ENCODE peak calls at places on chromosomes 2 and 18, in four cellular contexts. R is NCI-H2081; S is activated CD4-positive, alpha-beta T cell treated with anti-CD3 and anti-CD28 coated beads, Interleukin-2, amount 10 ng/mL, durations not matched to agents 7 days and 5 days; Z is HT-29. A is an unnamed sample.

GRCh38 chr2:233300401-233300800 is 7.2 kb upstream of the SAG start:
- DNase-seq in R (no peak), S (no peak), Z (no peak), A (no peak)

GRCh38 chr2:19846030-19846429 is 55.8 kb downstream of the TTC32 start:
- DNase-seq in R (no peak), Z (peak), S (no peak), A (no peak)

GRCh38 chr2:134229540-134229939 is 24.3 kb upstream of the MGAT5 start:
- DNase-seq in Z (no peak), S (no peak), R (no peak), A (no peak)

GRCh38 chr2:188495990-188496431 is 204.3 kb downstream of the GULP1 start:
- DNase-seq in Z (no peak), S (no peak), R (peak), A (no peak)

GRCh38 chr18:48713302-48713701 is 174.5 kb downstream of the CTIF start:
- DNase-seq in Z (no peak), R (no peak), S (no peak), A (no peak)

GRCh38 chr2:67858886-67859285 is 203.9 kb downstream of the C1D start:
- DNase-seq in R (no peak), S (no peak), Z (no peak), A (no peak)

GRCh38 chr18:79405781-79406575 is 10.2 kb downstream of the NFATC1 start:
- DNase-seq in R (no peak), S (peak), Z (no peak), A (peak)

GRCh38 chr2:105769504-105769903 is 24.8 kb downstream of the NCK2 start:
- DNase-seq in S (no peak), R (no peak), Z (no peak), A (no peak)

GRCh38 chr2:36912692-36913091 is 53.6 kb downstream of the STRN start:
- DNase-seq in R (no peak), Z (no peak), S (no peak), A (no peak)

GRCh38 chr18:35998967-35999366 is 26.5 kb downstream of the RMP24 start:
- DNase-seq in S (no peak), R (no peak), Z (peak), A (no peak)

GRCh38 chr2:148813603-148814065 is 61.4 kb upstream of the KIF5C start:
- DNase-seq in S (peak), R (no peak), Z (no peak), A (peak)

GRCh38 chr2:207926133-207927076 is 98.9 kb downstream of the PLEKHM3 start:
- DNase-seq in R (peak), S (no peak), Z (peak), A (no peak)

GRCh38 chr2:479505-480161 is 191.7 kb upstream of the ALKAL2 start:
- DNase-seq in Z (no peak), S (no peak), R (no peak), A (no peak)

GRCh38 chr2:128406629-128407252 is 88.1 kb upstream of the HS6ST1 start:
- DNase-seq in S (no peak), R (no peak), Z (no peak), A (no peak)

GRCh38 chr2:128302011-128302743 is 16.5 kb downstream of the HS6ST1 start:
- DNase-seq in S (no peak), R (no peak), Z (no peak), A (no peak)

GRCh38 chr2:102967451-102967850 is 205.6 kb downstream of the TMEM182 start:
- DNase-seq in Z (no peak), R (no peak), S (no peak), A (no peak)

GRCh38 chr18:54222922-54223567 is 1.4 kb downstream of the MBD2 start:
- DNase-seq in R (peak), S (peak), Z (no peak), A (peak)

GRCh38 chr18:58466636-58467205 is 162.2 kb downstream of the ALPK2 start:
- DNase-seq in R (no peak), Z (peak), S (no peak), A (no peak)

GRCh38 chr2:171754254-171754939 is 67.1 kb downstream of the DYNC1I2 start:
- DNase-seq in R (no peak), Z (no peak), S (no peak), A (no peak)

GRCh38 chr18:13910986-13911385 is 4.3 kb downstream of the MC2R start:
- DNase-seq in S (no peak), R (no peak), Z (no peak), A (no peak)

GRCh38 chr18:77059294-77059916 is 73.2 kb downstream of the MBP start:
- DNase-seq in S (no peak), R (peak), Z (peak), A (no peak)

GRCh38 chr2:222861411-222862067 is 703 bp downstream of the ACSL3 start:
- DNase-seq in R (peak), Z (peak), S (peak), A (no peak)

GRCh38 chr2:165015052-165015642 is 59.8 kb upstream of the SLC38A11 start:
- DNase-seq in S (peak), Z (peak), R (peak), A (peak)

GRCh38 chr2:226802573-226802972 is 3.0 kb upstream of the IRS1 start:
- DNase-seq in S (peak), R (peak), Z (peak), A (no peak)

GRCh38 chr2:219016721-219017120 is 23.5 kb upstream of the CRYBA2 start:
- DNase-seq in R (no peak), Z (no peak), S (no peak), A (no peak)

GRCh38 chr18:63708650-63709049 is 5.9 kb downstream of the SERPINB11 start:
- DNase-seq in S (no peak), Z (no peak), R (no peak), A (no peak)

GRCh38 chr2:133599813-133600212 is 31.6 kb upstream of the NCKAP5 start:
- DNase-seq in S (no peak), R (no peak), Z (no peak), A (no peak)

GRCh38 chr2:217695033-217695520 is 307.7 kb downstream of the TNS1 start:
- DNase-seq in S (no peak), Z (no peak), R (no peak), A (no peak)

GRCh38 chr18:61831071-61831470 is 61.7 kb downstream of the RNF152 start:
- DNase-seq in Z (no peak), S (no peak), R (no peak), A (no peak)

GRCh38 chr2:85276571-85277121 is 51.1 kb downstream of the TGOLN2 start:
- DNase-seq in Z (no peak), S (no peak), R (no peak), A (no peak)

GRCh38 chr2:227870710-227871374 is 589 bp upstream of the DAW1 start:
- DNase-seq in R (no peak), Z (no peak), S (no peak), A (no peak)

A was measured in memory B cell.